ENCODE peak calls at places on chromosomes 5 and 9, in nine cellular contexts. One of them, this sample, is unnamed.

GRCh38 chr5:97641081-97641480 is 458.0 kb upstream of the RIOK2 start:
- DNase-seq in midbrain: no peak
- DNase-seq in NCI-H1694: no peak
- DNase-seq in HS-5: no peak
- DNase-seq in tibial artery: no peak
- DNase-seq in CD8-positive, alpha-beta T cell: no peak
- DNase-seq in stimulated activated CD8-positive, alpha-beta memory T cell treated with anti-CD3 and anti-CD28 coated beads, Interleukin-4, amount 100 ng/mL, for 1 hour: no peak
- DNase-seq in stimulated activated CD4-positive, alpha-beta T cell treated with anti-CD3 and anti-CD28 coated beads, Interleukin-2, amount 100 ng/mL, for 24 hours: no peak
- DNase-seq in GM20000: no peak
- DNase-seq in this sample: no peak

GRCh38 chr5:133365326-133365725 is 247.0 kb downstream of the FSTL4 start:
- DNase-seq in NCI-H1694: no peak
- DNase-seq in stimulated activated CD8-positive, alpha-beta memory T cell treated with anti-CD3 and anti-CD28 coated beads, Interleukin-4, amount 100 ng/mL, for 1 hour: no peak
- DNase-seq in tibial artery: no peak
- DNase-seq in stimulated activated CD4-positive, alpha-beta T cell treated with anti-CD3 and anti-CD28 coated beads, Interleukin-2, amount 100 ng/mL, for 24 hours: peak
- DNase-seq in GM20000: no peak
- DNase-seq in CD8-positive, alpha-beta T cell: no peak
- DNase-seq in midbrain: no peak
- DNase-seq in HS-5: no peak
- DNase-seq in this sample: peak

GRCh38 chr9:126637002-126637849 is 23.5 kb downstream of the LMX1B start:
- DNase-seq in stimulated activated CD4-positive, alpha-beta T cell treated with anti-CD3 and anti-CD28 coated beads, Interleukin-2, amount 100 ng/mL, for 24 hours: no peak
- DNase-seq in tibial artery: no peak
- DNase-seq in CD8-positive, alpha-beta T cell: no peak
- DNase-seq in GM20000: no peak
- DNase-seq in HS-5: no peak
- DNase-seq in NCI-H1694: peak
- DNase-seq in midbrain: no peak
- DNase-seq in stimulated activated CD8-positive, alpha-beta memory T cell treated with anti-CD3 and anti-CD28 coated beads, Interleukin-4, amount 100 ng/mL, for 1 hour: peak
- DNase-seq in this sample: no peak

GRCh38 chr5:93164690-93165089 is 416.3 kb downstream of the NR2F1-AS1 start:
- DNase-seq in tibial artery: no peak
- DNase-seq in GM20000: no peak
- DNase-seq in HS-5: peak
- DNase-seq in stimulated activated CD4-positive, alpha-beta T cell treated with anti-CD3 and anti-CD28 coated beads, Interleukin-2, amount 100 ng/mL, for 24 hours: no peak
- DNase-seq in CD8-positive, alpha-beta T cell: no peak
- DNase-seq in stimulated activated CD8-positive, alpha-beta memory T cell treated with anti-CD3 and anti-CD28 coated beads, Interleukin-4, amount 100 ng/mL, for 1 hour: no peak
- DNase-seq in NCI-H1694: no peak
- DNase-seq in midbrain: peak
- DNase-seq in this sample: no peak

GRCh38 chr5:179308563-179309382 is 36.5 kb downstream of the ADAMTS2 start:
- DNase-seq in stimulated activated CD4-positive, alpha-beta T cell treated with anti-CD3 and anti-CD28 coated beads, Interleukin-2, amount 100 ng/mL, for 24 hours: no peak
- DNase-seq in NCI-H1694: no peak
- DNase-seq in GM20000: no peak
- DNase-seq in HS-5: no peak
- DNase-seq in stimulated activated CD8-positive, alpha-beta memory T cell treated with anti-CD3 and anti-CD28 coated beads, Interleukin-4, amount 100 ng/mL, for 1 hour: no peak
- DNase-seq in midbrain: no peak
- DNase-seq in CD8-positive, alpha-beta T cell: no peak
- DNase-seq in tibial artery: no peak
- DNase-seq in this sample: no peak

GRCh38 chr5:79140553-79140952 is 28.9 kb downstream of the BHMT start:
- DNase-seq in HS-5: no peak
- DNase-seq in NCI-H1694: no peak
- DNase-seq in tibial artery: no peak
- DNase-seq in CD8-positive, alpha-beta T cell: no peak
- DNase-seq in stimulated activated CD8-positive, alpha-beta memory T cell treated with anti-CD3 and anti-CD28 coated beads, Interleukin-4, amount 100 ng/mL, for 1 hour: no peak
- DNase-seq in GM20000: no peak
- DNase-seq in stimulated activated CD4-positive, alpha-beta T cell treated with anti-CD3 and anti-CD28 coated beads, Interleukin-2, amount 100 ng/mL, for 24 hours: no peak
- DNase-seq in midbrain: no peak
- DNase-seq in this sample: no peak

GRCh38 chr5:27316283-27316675 is 277.9 kb upstream of the CDH9 start:
- DNase-seq in GM20000: no peak
- DNase-seq in midbrain: no peak
- DNase-seq in stimulated activated CD8-positive, alpha-beta memory T cell treated with anti-CD3 and anti-CD28 coated beads, Interleukin-4, amount 100 ng/mL, for 1 hour: no peak
- DNase-seq in HS-5: peak
- DNase-seq in tibial artery: no peak
- DNase-seq in NCI-H1694: no peak
- DNase-seq in CD8-positive, alpha-beta T cell: no peak
- DNase-seq in stimulated activated CD4-positive, alpha-beta T cell treated with anti-CD3 and anti-CD28 coated beads, Interleukin-2, amount 100 ng/mL, for 24 hours: no peak
- DNase-seq in this sample: no peak

GRCh38 chr5:41815663-41816062 is 54.6 kb downstream of the OXCT1 start:
- DNase-seq in stimulated activated CD4-positive, alpha-beta T cell treated with anti-CD3 and anti-CD28 coated beads, Interleukin-2, amount 100 ng/mL, for 24 hours: no peak
- DNase-seq in NCI-H1694: no peak
- DNase-seq in GM20000: no peak
- DNase-seq in CD8-positive, alpha-beta T cell: no peak
- DNase-seq in midbrain: no peak
- DNase-seq in HS-5: no peak
- DNase-seq in stimulated activated CD8-positive, alpha-beta memory T cell treated with anti-CD3 and anti-CD28 coated beads, Interleukin-4, amount 100 ng/mL, for 1 hour: no peak
- DNase-seq in tibial artery: no peak
- DNase-seq in this sample: no peak

GRCh38 chr9:87270241-87271234 is 227.1 kb upstream of the DAPK1 start:
- DNase-seq in NCI-H1694: no peak
- DNase-seq in midbrain: no peak
- DNase-seq in CD8-positive, alpha-beta T cell: no peak
- DNase-seq in tibial artery: peak
- DNase-seq in GM20000: no peak
- DNase-seq in stimulated activated CD4-positive, alpha-beta T cell treated with anti-CD3 and anti-CD28 coated beads, Interleukin-2, amount 100 ng/mL, for 24 hours: no peak
- DNase-seq in HS-5: no peak
- DNase-seq in stimulated activated CD8-positive, alpha-beta memory T cell treated with anti-CD3 and anti-CD28 coated beads, Interleukin-4, amount 100 ng/mL, for 1 hour: no peak
- DNase-seq in this sample: peak

GRCh38 chr5:133990396-133990795 is 14.4 kb downstream of the VDAC1 start:
- DNase-seq in CD8-positive, alpha-beta T cell: no peak
- DNase-seq in stimulated activated CD4-positive, alpha-beta T cell treated with anti-CD3 and anti-CD28 coated beads, Interleukin-2, amount 100 ng/mL, for 24 hours: no peak
- DNase-seq in stimulated activated CD8-positive, alpha-beta memory T cell treated with anti-CD3 and anti-CD28 coated beads, Interleukin-4, amount 100 ng/mL, for 1 hour: no peak
- DNase-seq in tibial artery: no peak
- DNase-seq in midbrain: no peak
- DNase-seq in NCI-H1694: no peak
- DNase-seq in HS-5: no peak
- DNase-seq in GM20000: no peak
- DNase-seq in this sample: no peak

GRCh38 chr9:127106493-127106855 is 16.0 kb downstream of the ANGPTL2 start:
- DNase-seq in GM20000: no peak
- DNase-seq in tibial artery: no peak
- DNase-seq in HS-5: no peak
- DNase-seq in CD8-positive, alpha-beta T cell: no peak
- DNase-seq in stimulated activated CD4-positive, alpha-beta T cell treated with anti-CD3 and anti-CD28 coated beads, Interleukin-2, amount 100 ng/mL, for 24 hours: no peak
- DNase-seq in stimulated activated CD8-positive, alpha-beta memory T cell treated with anti-CD3 and anti-CD28 coated beads, Interleukin-4, amount 100 ng/mL, for 1 hour: no peak
- DNase-seq in NCI-H1694: no peak
- DNase-seq in midbrain: no peak
- DNase-seq in this sample: no peak

GRCh38 chr9:99962685-99963261 is 56.3 kb downstream of the STX17 start:
- DNase-seq in GM20000: no peak
- DNase-seq in HS-5: no peak
- DNase-seq in stimulated activated CD4-positive, alpha-beta T cell treated with anti-CD3 and anti-CD28 coated beads, Interleukin-2, amount 100 ng/mL, for 24 hours: no peak
- DNase-seq in stimulated activated CD8-positive, alpha-beta memory T cell treated with anti-CD3 and anti-CD28 coated beads, Interleukin-4, amount 100 ng/mL, for 1 hour: no peak
- DNase-seq in CD8-positive, alpha-beta T cell: no peak
- DNase-seq in NCI-H1694: no peak
- DNase-seq in tibial artery: no peak
- DNase-seq in midbrain: no peak
- DNase-seq in this sample: no peak

GRCh38 chr9:93010056-93010455 is 48.4 kb upstream of the SUSD3 start:
- DNase-seq in NCI-H1694: no peak
- DNase-seq in stimulated activated CD4-positive, alpha-beta T cell treated with anti-CD3 and anti-CD28 coated beads, Interleukin-2, amount 100 ng/mL, for 24 hours: no peak
- DNase-seq in CD8-positive, alpha-beta T cell: peak
- DNase-seq in tibial artery: no peak
- DNase-seq in HS-5: no peak
- DNase-seq in GM20000: no peak
- DNase-seq in midbrain: no peak
- DNase-seq in stimulated activated CD8-positive, alpha-beta memory T cell treated with anti-CD3 and anti-CD28 coated beads, Interleukin-4, amount 100 ng/mL, for 1 hour: no peak
- DNase-seq in this sample: no peak

GRCh38 chr9:137761032-137761431 is 116.5 kb upstream of the CACNA1B start:
- DNase-seq in HS-5: no peak
- DNase-seq in tibial artery: no peak
- DNase-seq in stimulated activated CD4-positive, alpha-beta T cell treated with anti-CD3 and anti-CD28 coated beads, Interleukin-2, amount 100 ng/mL, for 24 hours: peak
- DNase-seq in NCI-H1694: no peak
- DNase-seq in CD8-positive, alpha-beta T cell: no peak
- DNase-seq in GM20000: peak
- DNase-seq in stimulated activated CD8-positive, alpha-beta memory T cell treated with anti-CD3 and anti-CD28 coated beads, Interleukin-4, amount 100 ng/mL, for 1 hour: no peak
- DNase-seq in midbrain: no peak
- DNase-seq in this sample: no peak

GRCh38 chr9:79764377-79764776 is 192.6 kb downstream of the TLE4 start:
- DNase-seq in stimulated activated CD8-positive, alpha-beta memory T cell treated with anti-CD3 and anti-CD28 coated beads, Interleukin-4, amount 100 ng/mL, for 1 hour: no peak
- DNase-seq in CD8-positive, alpha-beta T cell: no peak
- DNase-seq in NCI-H1694: no peak
- DNase-seq in tibial artery: peak
- DNase-seq in midbrain: no peak
- DNase-seq in stimulated activated CD4-positive, alpha-beta T cell treated with anti-CD3 and anti-CD28 coated beads, Interleukin-2, amount 100 ng/mL, for 24 hours: no peak
- DNase-seq in GM20000: no peak
- DNase-seq in HS-5: peak
- DNase-seq in this sample: no peak

GRCh38 chr9:72205513-72205912 is 56.3 kb downstream of the GDA start:
- DNase-seq in stimulated activated CD4-positive, alpha-beta T cell treated with anti-CD3 and anti-CD28 coated beads, Interleukin-2, amount 100 ng/mL, for 24 hours: no peak
- DNase-seq in GM20000: peak
- DNase-seq in stimulated activated CD8-positive, alpha-beta memory T cell treated with anti-CD3 and anti-CD28 coated beads, Interleukin-4, amount 100 ng/mL, for 1 hour: no peak
- DNase-seq in CD8-positive, alpha-beta T cell: no peak
- DNase-seq in tibial artery: no peak
- DNase-seq in NCI-H1694: no peak
- DNase-seq in HS-5: no peak
- DNase-seq in midbrain: no peak
- DNase-seq in this sample: no peak

This sample was measured in nephron progenitor cell.